ENCODE peak calls at places on chromosomes 12 and 14, in six cellular contexts. U, W, M, P, B and Z are unnamed samples.
A peak's percentile ranks its signal among the peaks of the same experiment; 100 is the strongest.

GRCh38 chr14:88553886-88554457 is 835 bp downstream of the PTPN21 start:
- DNase-seq in P (no peak), M (no peak), B (no peak), U (no peak), W (no peak), Z (no peak)

GRCh38 chr14:95452176-95452889 is 64.1 kb downstream of the SYNE3 start:
- DNase-seq in B (no peak), M (no peak), W (no peak), P (no peak), U (no peak), Z (no peak)

GRCh38 chr14:102450206-102451063 is 59.1 kb downstream of the ANKRD9 start:
- DNase-seq in W (no peak), M (no peak), B (no peak), P (no peak), U (no peak), Z (no peak)

GRCh38 chr14:59067135-59067894 is 121.2 kb upstream of the DAAM1 start:
- DNase-seq in P (no peak), B (no peak), W (no peak), M (no peak), U (no peak), Z (no peak)

GRCh38 chr14:106691601-106692291 is 1165.4 kb downstream of the TMEM121 start:
- DNase-seq in M (no peak), B (no peak), W (no peak), U (no peak), P (no peak), Z (no peak)

GRCh38 chr14:45114327-45114726 is 20.0 kb downstream of the FKBP3 start:
- DNase-seq in W (no peak), B (no peak), M (no peak), P (no peak), U (no peak), Z (no peak)

GRCh38 chr14:41868396-41868795 is 261.7 kb downstream of the LRFN5 start:
- DNase-seq in W (no peak), B (no peak), U (no peak), P (no peak), M (no peak), Z (no peak)

GRCh38 chr12:53696285-53696654 is 20.4 kb upstream of the ATP5MC2 start:
- DNase-seq in P (no peak), B (peak; percentile 55), W (peak; percentile 51), U (peak; percentile 44), M (peak; percentile 50), Z (peak; percentile 30)

GRCh38 chr12:31245822-31246469 is 80.0 kb downstream of the SINHCAF start:
- DNase-seq in U (no peak), M (no peak), W (no peak), B (no peak), P (no peak), Z (no peak)

GRCh38 chr14:23494223-23494622 is 24.7 kb downstream of the NGDN start:
- DNase-seq in M (no peak), U (no peak), B (peak; percentile 1), W (no peak), P (no peak), Z (no peak)

GRCh38 chr12:106088246-106089200 is 50.2 kb downstream of the NUAK1 start:
- DNase-seq in W (no peak), M (no peak), U (no peak), B (no peak), P (no peak), Z (no peak)

GRCh38 chr12:3315201-3315661 is 175.8 kb upstream of the PRMT8 start:
- DNase-seq in B (no peak), W (no peak), M (no peak), P (no peak), U (no peak), Z (peak; percentile 67)

GRCh38 chr12:68980476-68981212 is 47.7 kb upstream of the CPM start:
- DNase-seq in M (no peak), P (no peak), U (no peak), W (no peak), B (no peak), Z (no peak)